ENCODE peak calls at places on chromosomes 2 and 18, in ten cellular contexts. P is ovary, T is HepG2, I is tibial nerve, B is A549, L is transverse colon, H is upper lobe of left lung, A is K562, O is stomach, K is suprapubic skin. X is an unnamed sample.

GRCh38 chr2:185372188-185372587 is 366.4 kb upstream of the FSIP2 start:
- DNase-seq in P (no peak), T (no peak), I (no peak), B (no peak), L (peak; percentile 63), H (no peak), A (no peak), O (no peak), K (no peak), X (no peak)

GRCh38 chr2:59308108-59308507 is 1067.0 kb upstream of the FANCL start:
- DNase-seq in P (no peak), T (no peak), I (no peak), B (no peak), L (no peak), H (no peak), A (no peak), O (no peak), K (no peak), X (no peak)

GRCh38 chr2:36683002-36683401 is 13.5 kb upstream of the VIT start:
- DNase-seq in P (no peak), T (no peak), I (no peak), B (no peak), L (no peak), H (no peak), A (no peak), O (no peak), K (no peak), X (no peak)

GRCh38 chr2:12684471-12684936 is 32.2 kb upstream of the TRIB2 start:
- DNase-seq in P (no peak), T (no peak), I (no peak), B (no peak), L (no peak), H (no peak), A (no peak), O (no peak), K (no peak), X (peak; percentile 91)

GRCh38 chr2:38277245-38278119 is 99.6 kb downstream of the ATL2 start:
- DNase-seq in P (no peak), T (peak; percentile 68), I (no peak), B (peak; percentile 79), L (no peak), H (no peak), A (no peak), O (no peak), K (no peak), X (no peak)

GRCh38 chr2:177101930-177102329 is 110.7 kb upstream of the HNRNPA3 start:
- DNase-seq in P (no peak), T (no peak), I (no peak), B (no peak), L (no peak), H (no peak), A (no peak), O (no peak), K (no peak), X (no peak)

GRCh38 chr2:109246616-109247015 is 117.6 kb downstream of the SH3RF3 start:
- DNase-seq in P (no peak), T (no peak), I (no peak), B (no peak), L (no peak), H (no peak), A (no peak), O (no peak), K (peak; percentile 59), X (no peak)

GRCh38 chr18:38811209-38811608 is 1245.6 kb upstream of the CELF4 start:
- DNase-seq in P (no peak), T (no peak), I (no peak), B (no peak), L (no peak), H (no peak), A (no peak), O (no peak), K (no peak), X (no peak)

GRCh38 chr18:40529478-40529877 is 1425.6 kb upstream of the PIK3C3 start:
- DNase-seq in P (no peak), T (peak; percentile 1), I (no peak), B (no peak), L (no peak), H (no peak), A (no peak), O (no peak), K (no peak), X (no peak)

GRCh38 chr2:54429055-54429454 is 27.1 kb upstream of the SPTBN1 start:
- DNase-seq in P (no peak), T (no peak), I (no peak), B (no peak), L (no peak), H (no peak), A (no peak), O (no peak), K (no peak), X (peak; percentile 17)

GRCh38 chr2:101831351-101831865 is 133.9 kb downstream of the MAP4K4 start:
- DNase-seq in P (peak; percentile 77), T (peak; percentile 77), I (peak; percentile 65), B (peak; percentile 78), L (peak; percentile 72), H (no peak), A (peak; percentile 57), O (peak; percentile 78), K (no peak), X (peak; percentile 94)

GRCh38 chr2:79994915-79995419 is 309.6 kb downstream of the LRRTM1 start:
- DNase-seq in P (no peak), T (no peak), I (no peak), B (no peak), L (no peak), H (no peak), A (no peak), O (no peak), K (no peak), X (no peak)

GRCh38 chr2:193841389-193842150 is 1646.8 kb upstream of the TMEFF2 start:
- DNase-seq in P (no peak), T (no peak), I (no peak), B (no peak), L (no peak), H (no peak), A (no peak), O (no peak), K (no peak), X (no peak)

GRCh38 chr2:74991977-74992376 is 33.5 kb downstream of the POLE4 start:
- DNase-seq in P (no peak), T (no peak), I (no peak), B (no peak), L (no peak), H (no peak), A (no peak), O (no peak), K (no peak), X (no peak)

GRCh38 chr2:39603436-39603835 is 62.3 kb upstream of the TMEM178A start:
- DNase-seq in P (no peak), T (no peak), I (no peak), B (no peak), L (no peak), H (no peak), A (no peak), O (no peak), K (no peak), X (no peak)

GRCh38 chr2:201420442-201421113 is 30.7 kb downstream of the TRAK2 start:
- DNase-seq in P (no peak), T (no peak), I (no peak), B (no peak), L (no peak), H (no peak), A (no peak), O (no peak), K (no peak), X (no peak)

GRCh38 chr2:121898483-121898882 is 143.0 kb downstream of the TSN start:
- DNase-seq in P (no peak), T (no peak), I (no peak), B (no peak), L (no peak), H (no peak), A (no peak), O (no peak), K (no peak), X (no peak)

GRCh38 chr2:232634319-232635150 is 1.1 kb downstream of the EFHD1 start:
- DNase-seq in P (peak; percentile 73), T (no peak), I (no peak), B (no peak), L (no peak), H (peak; percentile 85), A (no peak), O (no peak), K (no peak), X (no peak)
- H3K4me3 ChIP-seq in P (peak overlapping the region; percentile 87), T (peak overlapping the region; percentile 62), I (peak overlapping the region; percentile 40), B (peak overlapping the region; percentile 61), L (peak overlapping the region; percentile 52), H (peak overlapping the region; percentile 46), A (peak overlapping the region; percentile 48), O (peak overlapping the region; percentile 64), K (peak overlapping the region; percentile 81), X (peak overlapping the region; percentile 57)

GRCh38 chr2:10166489-10167295 is 44.2 kb downstream of the RRM2 start:
- DNase-seq in P (no peak), T (no peak), I (no peak), B (no peak), L (no peak), H (no peak), A (no peak), O (no peak), K (no peak), X (no peak)
- H3K27ac ChIP-seq in P (no peak overlapping the region), T (no peak overlapping the region), I (no peak overlapping the region), B (no peak overlapping the region), L (no peak overlapping the region), H (no peak overlapping the region), A (no peak overlapping the region), O (no peak overlapping the region), K (no peak overlapping the region), X (no peak overlapping the region)

GRCh38 chr2:133177196-133177595 is 391.1 kb downstream of the NCKAP5 start:
- DNase-seq in P (no peak), T (no peak), I (no peak), B (no peak), L (no peak), H (no peak), A (no peak), O (no peak), K (no peak), X (no peak)
- TF ChIP-seq EP300 in P (no peak), T (no peak), I (no peak), B (no peak), L (no peak), H (no peak), A (no peak), O (no peak), K (no peak), X (no peak)

GRCh38 chr2:3354986-3355385 is 22.6 kb downstream of the EIPR1 start:
- DNase-seq in P (no peak), T (no peak), I (no peak), B (no peak), L (no peak), H (no peak), A (no peak), O (no peak), K (no peak), X (no peak)

GRCh38 chr2:3345621-3346020 is 32.0 kb downstream of the EIPR1 start:
- DNase-seq in P (no peak), T (no peak), I (no peak), B (no peak), L (no peak), H (no peak), A (no peak), O (no peak), K (peak; percentile 45), X (no peak)

GRCh38 chr2:3348771-3349170 is 28.8 kb downstream of the EIPR1 start:
- DNase-seq in P (no peak), T (no peak), I (no peak), B (no peak), L (no peak), H (peak; percentile 56), A (no peak), O (no peak), K (peak; percentile 66), X (no peak)

GRCh38 chr2:3344897-3345296 is 32.7 kb downstream of the EIPR1 start:
- DNase-seq in P (no peak), T (no peak), I (no peak), B (no peak), L (no peak), H (no peak), A (no peak), O (no peak), K (peak; percentile 57), X (no peak)

GRCh38 chr2:3349211-3349693 is 28.4 kb downstream of the EIPR1 start:
- DNase-seq in P (no peak), T (no peak), I (no peak), B (no peak), L (no peak), H (peak; percentile 30), A (no peak), O (no peak), K (peak; percentile 67), X (no peak)
- H3K4me3 ChIP-seq in P (no peak overlapping the region), T (no peak overlapping the region), I (no peak overlapping the region), B (no peak overlapping the region), L (no peak overlapping the region), H (no peak overlapping the region), A (no peak overlapping the region), O (no peak overlapping the region), K (peak overlapping the region; percentile 21), X (no peak overlapping the region)